ENCODE peak calls at places on chromosomes 13 and 19, in eight cellular contexts. N is mesendoderm; E is adrenal gland; T is HFF-Myc; V is brain microvascular endothelial cell; H is fibroblast of pulmonary artery; O is astrocyte of the spinal cord; Y is CD4-positive, alpha-beta memory T cell. Z is an unnamed sample.

GRCh38 chr13:76854894-76855293 is 31.3 kb downstream of the KCTD12 start:
- DNase-seq in O (peak; percentile 28), N (no peak), V (no peak), Y (no peak), H (no peak), E (no peak), T (no peak), Z (no peak)

GRCh38 chr19:32901504-32902161 is 32.1 kb upstream of the SLC7A9 start:
- DNase-seq in H (no peak), O (no peak), E (no peak), N (no peak), Y (no peak), T (no peak), V (no peak), Z (no peak)

GRCh38 chr19:2199215-2199614 is 35.5 kb downstream of the DOT1L start:
- DNase-seq in H (no peak), T (no peak), E (peak; percentile 58), O (no peak), V (no peak), Y (no peak), N (peak; percentile 54), Z (peak; percentile 71)

GRCh38 chr13:113912596-113912995 is 48.7 kb upstream of the GAS6 start:
- DNase-seq in E (no peak), O (no peak), Y (no peak), T (no peak), N (no peak), H (no peak), V (no peak), Z (no peak)

GRCh38 chr19:31415322-31415721 is 66.1 kb upstream of the TSHZ3 start:
- DNase-seq in H (no peak), T (no peak), E (no peak), V (no peak), Y (no peak), N (no peak), O (no peak), Z (no peak)

GRCh38 chr13:93535256-93535655 is 308.6 kb downstream of the GPC6 start:
- DNase-seq in N (no peak), V (peak; percentile 60), H (peak; percentile 30), O (peak; percentile 49), E (no peak), Y (no peak), T (no peak), Z (no peak)

GRCh38 chr13:43269037-43269476 is 245.7 kb downstream of the DNAJC15 start:
- DNase-seq in O (peak; percentile 95), V (peak; percentile 88), E (peak; percentile 59), N (no peak), H (peak; percentile 97), T (peak; percentile 76), Y (no peak), Z (no peak)

GRCh38 chr13:78256479-78256878 is 337.8 kb upstream of the EDNRB start:
- DNase-seq in N (no peak), E (no peak), Y (no peak), V (no peak), T (no peak), O (no peak), H (no peak), Z (no peak)

GRCh38 chr19:4069331-4069959 is 2.7 kb upstream of the ZBTB7A start:
- DNase-seq in V (no peak), O (no peak), E (no peak), N (no peak), H (no peak), Y (no peak), T (no peak), Z (peak; percentile 54)

GRCh38 chr19:6236310-6237291 is 43.2 kb downstream of the MLLT1 start:
- DNase-seq in H (no peak), E (peak; percentile 82), O (no peak), V (no peak), N (no peak), Y (no peak), T (no peak), Z (no peak)

GRCh38 chr13:99433543-99434075 is 67.7 kb upstream of the TM9SF2 start:
- DNase-seq in Y (no peak), V (no peak), O (no peak), T (no peak), N (no peak), E (no peak), H (no peak), Z (no peak)

GRCh38 chr13:51271528-51272070 is 49.4 kb downstream of the FAM124A start:
- DNase-seq in H (no peak), N (no peak), O (no peak), T (no peak), E (no peak), V (no peak), Y (no peak), Z (no peak)

GRCh38 chr19:30309983-30310805 is 62.0 kb upstream of the ZNF536 start:
- DNase-seq in N (no peak), E (peak; percentile 6), V (no peak), Y (no peak), O (no peak), H (no peak), T (no peak), Z (peak; percentile 61)

GRCh38 chr19:30310806-30311121 is 61.4 kb upstream of the ZNF536 start:
- DNase-seq in T (no peak), V (no peak), N (no peak), H (no peak), Y (no peak), E (peak; percentile 24), O (no peak), Z (no peak)

GRCh38 chr19:30312582-30313352 is 59.4 kb upstream of the ZNF536 start:
- DNase-seq in T (no peak), O (no peak), E (peak; percentile 34), Y (no peak), V (no peak), H (no peak), N (no peak), Z (peak; percentile 90)

GRCh38 chr19:30313353-30313750 is 58.8 kb upstream of the ZNF536 start:
- DNase-seq in H (no peak), E (peak; percentile 10), V (no peak), T (no peak), O (no peak), Y (no peak), N (no peak), Z (no peak)

DNA sequence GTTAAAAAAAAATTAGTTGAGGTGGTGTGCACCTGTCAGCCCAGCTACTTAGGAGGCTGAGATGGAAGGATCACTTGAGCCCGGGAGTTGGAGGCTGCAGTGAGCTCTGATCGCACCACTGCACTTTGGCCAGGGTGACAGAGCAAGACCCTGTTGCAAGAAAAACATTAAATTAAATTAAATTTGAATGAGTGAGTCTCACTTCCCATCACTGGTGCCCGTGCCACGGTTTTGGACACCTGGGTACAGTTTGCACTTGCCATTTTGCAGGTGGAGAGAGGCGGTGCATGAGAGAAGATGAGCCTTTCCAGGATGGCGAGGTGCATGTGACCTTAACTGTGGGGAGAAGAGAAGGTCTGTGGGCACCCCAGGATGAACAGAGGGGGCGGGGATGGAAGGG is 60.3 kb upstream of the ZNF536 start:
- DNase-seq in Y (no peak), T (no peak), H (no peak), N (no peak), V (no peak), E (no peak), O (no peak), Z (peak; percentile 91)
- H3K4me3 ChIP-seq in Y (no peak overlapping the region), T (no peak overlapping the region), H (no peak overlapping the region), N (no peak overlapping the region), V (no peak overlapping the region), E (no peak overlapping the region), O (no peak overlapping the region), Z (peak overlapping the region; percentile 51)

GRCh38 chr19:49930483-49931011 is 1.2 kb upstream of the NUP62 start:
- DNase-seq in V (no peak), O (no peak), T (no peak), N (peak; percentile 40), H (peak; percentile 15), Y (no peak), E (peak; percentile 83), Z (peak; percentile 92)

GRCh38 chr19:49932731-49933131 is 3.4 kb upstream of the NUP62 start:
- DNase-seq in Y (peak; percentile 52), N (no peak), E (no peak), H (no peak), T (no peak), V (no peak), O (no peak), Z (no peak)

GRCh38 chr19:49929611-49930482 is 543 bp upstream of the NUP62 start:
- DNase-seq in V (peak; percentile 94), E (peak; percentile 98), O (peak; percentile 97), N (peak; percentile 98), H (peak; percentile 99), T (peak; percentile 91), Y (peak; percentile 96), Z (peak; percentile 99)

GRCh38 chr19:49932041-49932451 is 2.7 kb upstream of the NUP62 start:
- DNase-seq in N (no peak), E (no peak), O (no peak), H (no peak), T (no peak), V (no peak), Y (no peak), Z (no peak)

GRCh38 chr19:49931293-49932040 is 2.2 kb upstream of the NUP62 start:
- DNase-seq in H (no peak), N (no peak), T (no peak), O (no peak), V (no peak), E (no peak), Y (no peak), Z (no peak)
- H3K4me3 ChIP-seq in H (no peak overlapping the region), N (no peak overlapping the region), T (no peak overlapping the region), O (no peak overlapping the region), V (no peak overlapping the region), E (no peak overlapping the region), Y (no peak overlapping the region), Z (peak overlapping the region; percentile 75)

GRCh38 chr19:16593181-16593580 is 21.0 kb upstream of the SLC35E1 start:
- DNase-seq in O (no peak), H (no peak), E (no peak), T (no peak), N (no peak), Y (no peak), V (no peak), Z (peak; percentile 61)
- H3K4me3 ChIP-seq in O (no peak overlapping the region), H (no peak overlapping the region), E (no peak overlapping the region), T (no peak overlapping the region), N (no peak overlapping the region), Y (no peak overlapping the region), V (no peak overlapping the region), Z (no peak overlapping the region)

GRCh38 chr19:42252365-42253244 is 2.3 kb downstream of the ERF start:
- DNase-seq in H (peak; percentile 50), Y (no peak), V (no peak), E (peak; percentile 84), T (no peak), O (peak; percentile 49), N (peak; percentile 25), Z (no peak)
- H3K4me3 ChIP-seq in H (peak overlapping the region; percentile 97), Y (peak overlapping the region; percentile 90), V (peak overlapping the region; percentile 93), E (peak overlapping the region; percentile 40), T (peak overlapping the region; percentile 93), O (peak overlapping the region; percentile 98), N (peak overlapping the region; percentile 84), Z (peak overlapping the region; percentile 99)

Z was measured in Karpas-422.